ENCODE peak calls at places on chromosomes 11 and 22, in nine cellular contexts. I is lower lobe of right lung, A is left ventricle myocardium inferior, B is foreskin fibroblast, C is HFF-Myc, H is AG04449, U is AG04450, N is tibial artery, J is tibial nerve. S is an unnamed sample.

GRCh38 chr11:2741377-2742131 is 41.8 kb upstream of the KCNQ1OT1 start:
- DNase-seq in J (no peak), I (peak), C (no peak), N (peak), H (no peak), A (peak), U (peak), B (peak), S (no peak)

GRCh38 chr11:43708776-43709175 is 28.2 kb downstream of the HSD17B12 start:
- DNase-seq in I (no peak), U (no peak), H (no peak), B (no peak), N (no peak), C (no peak), J (no peak), A (no peak), S (no peak)

GRCh38 chr11:125357551-125357950 is 138.5 kb downstream of the FEZ1 start:
- DNase-seq in B (no peak), C (no peak), N (no peak), J (no peak), A (no peak), I (no peak), H (no peak), U (no peak), S (no peak)

GRCh38 chr11:33179431-33179830 is 18.2 kb upstream of the CSTF3 start:
- DNase-seq in C (no peak), J (no peak), N (no peak), I (no peak), B (no peak), H (no peak), U (no peak), A (no peak), S (no peak)

GRCh38 chr11:8873966-8874365 is 37.0 kb upstream of the AKIP1 start:
- DNase-seq in H (no peak), J (no peak), B (no peak), A (no peak), N (no peak), I (no peak), U (no peak), C (no peak), S (no peak)

GRCh38 chr11:99098751-99099150 is 78.0 kb downstream of the CNTN5 start:
- DNase-seq in N (no peak), H (no peak), I (no peak), J (no peak), C (no peak), B (no peak), A (no peak), U (no peak), S (no peak)

GRCh38 chr11:77039491-77040400 is 5.5 kb downstream of the B3GNT6 start:
- DNase-seq in B (peak), U (no peak), I (no peak), C (no peak), H (no peak), A (no peak), N (no peak), J (peak), S (no peak)

GRCh38 chr11:14676068-14676467 is 32.5 kb downstream of the PDE3B start:
- DNase-seq in N (no peak), C (no peak), U (no peak), H (no peak), B (no peak), I (no peak), A (no peak), J (no peak), S (no peak)

GRCh38 chr11:3981084-3981633 is 113.4 kb upstream of the RRM1 start:
- DNase-seq in N (no peak), C (no peak), B (peak), U (no peak), H (no peak), I (no peak), J (no peak), A (no peak), S (no peak)

GRCh38 chr11:108966978-108967377 is 302.1 kb downstream of the DDX10 start:
- DNase-seq in I (no peak), J (no peak), U (no peak), C (no peak), N (no peak), A (no peak), H (no peak), B (no peak), S (no peak)

GRCh38 chr11:33083918-33084317 is 44.5 kb downstream of the TCP11L1 start:
- DNase-seq in H (no peak), B (no peak), C (no peak), A (no peak), U (no peak), J (no peak), I (no peak), N (no peak), S (no peak)

GRCh38 chr11:116986521-116987105 is 111.6 kb downstream of the SIK3 start:
- DNase-seq in C (no peak), B (peak), H (no peak), I (no peak), A (no peak), J (no peak), N (no peak), U (no peak), S (no peak)

GRCh38 chr11:131838016-131838415 is 467.6 kb downstream of the NTM start:
- DNase-seq in B (no peak), N (no peak), A (no peak), H (no peak), I (no peak), C (no peak), U (no peak), J (no peak), S (no peak)

GRCh38 chr11:72814831-72815618 is 814 bp downstream of the ATG16L2 start:
- DNase-seq in B (peak), A (no peak), I (no peak), J (no peak), N (peak), U (no peak), H (no peak), C (no peak), S (no peak)

GRCh38 chr22:46162285-46162684 is 12.0 kb downstream of the PPARA start:
- DNase-seq in B (no peak), C (no peak), I (no peak), N (no peak), H (no peak), U (no peak), A (no peak), J (no peak), S (no peak)

GRCh38 chr11:104968856-104969776 is 742 bp upstream of the CASP4 start:
- DNase-seq in H (no peak), J (peak), A (peak), U (no peak), I (peak), N (peak), B (no peak), C (no peak), S (no peak)

GRCh38 chr11:73969991-73970800 is 12.4 kb downstream of the UCP2 start:
- DNase-seq in B (no peak), J (no peak), A (no peak), N (no peak), H (no peak), C (no peak), I (peak), U (no peak), S (no peak)

GRCh38 chr11:25766332-25767015 is 565.5 kb upstream of the ANO3 start:
- DNase-seq in I (no peak), J (no peak), H (no peak), A (no peak), C (no peak), B (no peak), N (no peak), U (no peak), S (no peak)

GRCh38 chr11:75388386-75389275 is 10.7 kb upstream of the RPS3 start:
- DNase-seq in J (peak), I (peak), H (no peak), N (peak), U (peak), C (peak), B (peak), A (peak), S (no peak)

GRCh38 chr11:34890812-34891211 is 25.4 kb downstream of the APIP start:
- DNase-seq in N (no peak), J (no peak), H (no peak), A (no peak), U (peak), I (no peak), B (peak), C (peak), S (peak)

DNA sequence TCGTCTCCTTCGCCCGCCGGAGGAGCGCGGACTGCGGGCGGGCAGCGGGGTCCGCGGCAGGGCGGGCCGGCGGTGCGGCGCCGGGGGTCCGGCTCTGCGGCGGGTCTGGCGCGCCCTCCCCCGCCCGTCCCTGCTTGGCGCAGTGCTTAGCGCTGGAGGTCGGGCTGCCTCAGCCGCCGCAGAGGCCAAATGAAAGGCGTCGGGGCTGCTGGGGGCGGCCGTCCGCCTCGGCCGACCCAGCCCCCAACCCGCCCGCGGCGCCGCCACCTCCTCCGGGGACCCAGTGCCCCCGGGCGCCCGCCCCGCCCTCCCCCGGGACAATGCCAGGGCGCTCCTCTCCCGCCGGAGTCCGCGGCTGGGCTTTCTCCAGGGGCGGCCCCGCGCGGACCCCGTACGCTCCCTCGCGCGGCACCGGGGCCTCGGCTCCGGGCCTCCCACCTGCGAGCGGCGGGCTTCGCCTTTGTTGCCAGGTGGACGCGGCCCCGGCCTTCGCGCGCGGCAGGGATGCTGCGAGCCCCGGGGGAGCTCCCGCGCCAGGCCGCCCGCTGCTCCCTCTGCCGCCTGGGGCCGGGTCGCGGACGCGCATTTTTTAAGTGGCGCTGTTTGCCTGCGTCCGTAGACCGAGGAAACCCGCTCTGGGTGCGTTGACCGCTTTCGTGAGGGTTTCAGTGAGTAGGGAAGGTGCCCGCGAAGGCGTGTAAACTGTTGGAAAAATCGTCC is 575 bp downstream of the APLP2 start:
- DNase-seq in J (no peak), N (peak), U (no peak), H (no peak), B (peak), I (peak), C (no peak), A (peak), S (no peak)
- TF ChIP-seq CTCF in J (no peak), N (no peak), U (no peak), H (no peak), B (no peak), I (peak), C (no peak), A (peak), S (peak)

DNA sequence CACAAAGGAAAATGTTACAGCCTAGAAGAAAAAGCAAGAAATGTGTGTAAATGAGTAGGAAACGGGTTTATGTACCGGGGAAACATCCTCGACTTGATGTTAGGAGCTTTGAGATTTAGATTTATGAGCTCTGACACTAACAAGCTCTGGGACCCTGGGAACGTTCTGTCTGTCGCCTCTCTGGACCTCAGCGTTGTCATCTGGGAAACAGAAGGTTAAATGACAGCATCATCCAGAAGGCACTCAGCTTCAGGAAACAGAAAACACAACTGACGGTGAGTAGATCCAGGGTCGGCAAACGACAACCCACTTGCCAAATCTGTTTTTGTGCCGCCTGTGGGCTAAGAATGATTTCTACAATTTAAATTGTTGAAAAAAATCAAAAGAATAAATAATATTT is 46.9 kb upstream of the SYT13 start:
- DNase-seq in J (no peak), A (no peak), I (no peak), U (no peak), N (no peak), B (no peak), C (no peak), H (no peak), S (no peak)
- H3K4me3 ChIP-seq in J (no peak), A (peak), I (peak), U (no peak), N (peak), B (peak), C (no peak), H (peak), S (no peak)

DNA sequence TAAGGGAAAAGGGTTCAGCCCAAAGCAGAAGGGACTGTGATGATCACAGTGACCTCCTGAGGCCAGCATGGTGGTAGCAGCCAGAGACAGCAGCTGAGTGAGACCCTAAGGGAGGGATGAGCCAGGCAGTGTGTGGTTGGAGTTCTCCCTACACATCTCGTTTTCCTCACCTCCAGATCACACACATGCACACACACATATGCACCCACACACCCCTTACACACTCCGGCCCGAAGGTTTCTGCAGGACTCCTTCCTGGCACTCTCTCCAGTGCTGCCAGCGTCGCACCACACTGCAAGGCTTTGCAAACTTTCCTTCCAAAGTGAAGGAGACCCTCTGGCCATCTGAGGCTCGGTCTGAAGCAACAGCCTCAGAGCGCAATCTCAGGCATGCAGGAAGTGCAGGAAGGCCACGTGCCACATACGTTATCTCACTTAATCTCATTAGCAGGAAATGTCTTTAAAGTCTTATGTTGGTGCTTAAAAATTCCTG is 26.9 kb upstream of the TP53I11 start:
- DNase-seq in C (no peak), I (no peak), B (no peak), A (no peak), J (no peak), U (no peak), N (no peak), H (no peak), S (peak)
- TF ChIP-seq CTCF in C (no peak), I (no peak), B (peak), A (peak), J (no peak), U (no peak), N (no peak), H (peak), S (peak)

DNA sequence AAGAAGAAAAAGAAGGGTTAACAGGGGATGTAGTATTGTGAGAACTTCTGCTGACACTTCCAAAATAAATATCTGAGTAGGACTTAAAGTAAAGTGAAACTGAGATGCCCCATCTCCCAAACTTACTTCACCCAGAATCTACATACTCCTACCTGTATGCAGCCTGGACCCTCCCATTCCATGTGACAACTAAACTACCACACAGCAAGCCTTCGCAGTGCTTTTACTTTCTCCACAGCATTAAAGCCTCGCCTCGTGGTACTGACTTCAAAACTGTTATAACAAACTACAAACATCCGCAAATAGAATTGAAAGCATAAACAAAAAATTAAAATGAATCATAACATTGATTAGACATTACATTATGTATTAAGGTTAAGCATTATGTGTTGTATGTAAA is 988 bp downstream of the MPZL2 start:
- DNase-seq in U (no peak), H (no peak), I (no peak), C (no peak), B (no peak), J (no peak), N (no peak), A (no peak), S (no peak)
- H3K4me3 ChIP-seq in U (no peak), H (no peak), I (peak), C (no peak), B (no peak), J (no peak), N (peak), A (peak), S (no peak)

DNA sequence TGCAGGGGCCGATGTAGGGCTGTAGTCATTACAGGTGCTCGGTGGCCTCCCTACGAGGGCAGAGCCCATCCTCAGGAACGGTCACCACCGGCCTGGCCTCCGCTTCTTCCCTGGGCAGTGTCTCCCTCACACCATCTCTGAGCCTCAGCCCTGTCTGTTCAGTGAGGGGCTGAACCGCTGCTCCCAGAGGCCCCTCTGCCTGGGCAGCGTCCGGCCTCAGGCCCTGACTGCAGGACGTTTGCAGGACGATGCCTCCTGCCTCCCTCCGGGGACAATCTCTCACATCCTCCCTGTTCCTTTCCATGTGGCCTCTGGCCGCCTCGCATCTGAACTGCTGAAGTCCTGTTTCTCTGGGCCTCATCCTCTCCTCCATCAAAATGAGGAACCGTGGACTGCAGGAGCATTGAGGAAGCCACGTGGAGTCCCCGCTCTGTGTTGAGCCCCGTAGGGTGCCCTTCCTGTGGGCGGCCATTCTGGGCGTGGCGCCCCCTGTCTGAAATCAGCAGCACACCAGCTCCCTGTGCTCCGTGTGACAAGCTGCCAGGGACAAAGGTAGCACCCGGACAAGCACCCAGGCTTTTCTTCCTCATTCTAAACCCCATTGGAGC is 933.5 kb downstream of the BRD1 start:
- DNase-seq in B (no peak), J (no peak), C (no peak), A (no peak), I (no peak), H (no peak), N (no peak), U (no peak), S (no peak)
- TF ChIP-seq CTCF in B (no peak), J (no peak), C (no peak), A (no peak), I (no peak), H (no peak), N (no peak), U (no peak), S (no peak)

GRCh38 chr11:114080769-114081168 is 21.3 kb downstream of the ZBTB16 start:
- DNase-seq in I (no peak), A (no peak), B (no peak), U (no peak), C (no peak), N (no peak), H (no peak), J (no peak), S (no peak)

GRCh38 chr11:114078423-114078822 is 18.9 kb downstream of the ZBTB16 start:
- DNase-seq in N (no peak), J (no peak), B (no peak), U (no peak), H (no peak), A (no peak), I (no peak), C (no peak), S (no peak)

GRCh38 chr11:114080219-114080618 is 20.7 kb downstream of the ZBTB16 start:
- DNase-seq in J (no peak), I (no peak), A (peak), H (no peak), B (peak), C (no peak), N (no peak), U (no peak), S (no peak)

GRCh38 chr11:114077482-114078305 is 18.2 kb downstream of the ZBTB16 start:
- DNase-seq in U (no peak), C (no peak), A (no peak), J (no peak), H (no peak), I (no peak), N (no peak), B (no peak), S (no peak)

DNA sequence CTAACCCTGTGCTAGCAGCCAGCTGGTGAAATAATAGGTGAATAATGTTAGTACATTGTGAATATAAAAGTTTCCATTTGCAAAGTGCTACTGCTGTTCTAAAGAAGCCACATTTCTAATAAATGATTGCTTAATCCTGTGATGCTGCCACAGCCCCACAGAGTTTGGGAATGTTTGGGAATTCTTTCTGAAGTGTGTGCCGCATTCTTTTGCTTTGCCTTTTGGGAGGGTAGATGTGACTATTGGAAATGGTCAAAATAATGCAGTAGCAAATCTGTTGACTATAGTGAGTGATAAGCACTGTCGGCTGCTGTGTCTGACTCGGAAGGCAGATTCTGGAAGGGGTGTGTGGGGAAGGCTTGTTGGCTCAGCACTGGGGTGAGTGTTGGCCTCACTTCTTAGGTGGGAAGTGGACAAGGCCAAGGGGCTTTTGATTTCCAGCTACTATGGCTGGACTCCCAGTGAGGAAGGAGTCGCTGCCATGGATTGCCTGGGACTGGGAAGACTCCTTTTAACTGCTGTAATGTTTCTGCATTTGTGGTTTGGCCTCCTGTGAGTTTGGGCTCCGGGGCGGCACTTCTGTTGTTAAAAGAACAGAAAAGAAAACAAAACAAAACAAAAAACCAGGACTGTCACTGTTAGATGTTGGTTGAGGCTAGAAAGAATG is 20.0 kb downstream of the ZBTB16 start:
- DNase-seq in N (no peak), I (no peak), C (no peak), B (peak), A (no peak), J (no peak), U (no peak), H (no peak), S (no peak)
- H3K4me3 ChIP-seq in N (peak), I (no peak), C (no peak), B (no peak), A (peak), J (no peak), U (no peak), H (no peak), S (no peak)

S was measured in retinal pigment epithelial cell.